ENCODE peak calls at places on chromosome X, in five cellular contexts. P is A549, L is upper lobe of left lung, E is GM12878, X is suprapubic skin. R is an unnamed sample.

GRCh38 chrX:116317409-116317808 is 119.0 kb upstream of the SLC6A14 start:
- DNase-seq in X (no peak), P (no peak), E (no peak), L (peak; percentile 78), R (no peak)

GRCh38 chrX:42846741-42847140 is 68.8 kb upstream of the PPP1R2C start:
- DNase-seq in E (no peak), X (no peak), L (no peak), P (no peak), R (no peak)

GRCh38 chrX:143788265-143788664 is 67.7 kb upstream of the SPANXN2 start:
- DNase-seq in E (no peak), L (no peak), P (peak; percentile 0), X (no peak), R (no peak)

GRCh38 chrX:40098264-40099045 is 697 bp upstream of the BCOR start:
- DNase-seq in P (peak; percentile 71), X (no peak), L (no peak), E (no peak), R (no peak)

GRCh38 chrX:56726609-56727008 is 2.4 kb upstream of the NBDY start:
- DNase-seq in X (no peak), L (no peak), P (peak; percentile 67), E (no peak), R (peak; percentile 7)

GRCh38 chrX:100591256-100592051 is 6.7 kb downstream of the TNMD start:
- DNase-seq in E (no peak), X (no peak), L (no peak), P (no peak), R (peak; percentile 5)

GRCh38 chrX:71482228-71482958 is 50.5 kb upstream of the OGT start:
- DNase-seq in E (no peak), X (no peak), L (no peak), P (no peak), R (no peak)

GRCh38 chrX:118254611-118255010 is 91.3 kb upstream of the WDR44 start:
- DNase-seq in X (no peak), P (peak; percentile 50), E (peak; percentile 23), L (peak; percentile 30), R (peak; percentile 49)

GRCh38 chrX:2552621-2553297 is 52.0 kb upstream of the DHRSX start:
- DNase-seq in L (no peak), E (no peak), P (peak; percentile 78), X (no peak), R (no peak)

GRCh38 chrX:24200133-24200532 is 50.6 kb downstream of the ZFX start:
- DNase-seq in L (no peak), P (no peak), E (no peak), X (no peak), R (no peak)

GRCh38 chrX:13666836-13667235 is 13.9 kb downstream of the TCEANC start:
- DNase-seq in L (no peak), X (no peak), E (no peak), P (no peak), R (no peak)

GRCh38 chrX:13478740-13479451 is 90.5 kb upstream of the EGFL6 start:
- DNase-seq in X (no peak), L (no peak), P (no peak), E (no peak), R (no peak)

GRCh38 chrX:107429090-107429489 is 20.4 kb upstream of the FRMPD3 start:
- DNase-seq in E (no peak), P (peak; percentile 61), L (no peak), X (no peak), R (no peak)

GRCh38 chrX:23900220-23900797 is 7.4 kb downstream of the APOO start:
- DNase-seq in L (peak; percentile 63), E (no peak), P (peak; percentile 76), X (no peak), R (no peak)

GRCh38 chrX:10121787-10122186 is 35.0 kb upstream of the CLCN4 start:
- DNase-seq in L (no peak), E (no peak), P (no peak), X (no peak), R (no peak)

GRCh38 chrX:138745215-138745614 is 33.7 kb upstream of the FGF13 start:
- DNase-seq in L (no peak), E (peak; percentile 8), X (no peak), P (peak; percentile 40), R (peak; percentile 72)

GRCh38 chrX:131271274-131271673 is 17.8 kb downstream of the IGSF1 start:
- DNase-seq in X (no peak), P (no peak), L (no peak), E (no peak), R (no peak)

GRCh38 chrX:138128025-138128671 is 562.2 kb downstream of the ZIC3 start:
- DNase-seq in P (peak; percentile 39), L (no peak), E (no peak), X (no peak), R (peak; percentile 7)

GRCh38 chrX:113274801-113275200 is 434.2 kb upstream of the AMOT start:
- DNase-seq in L (no peak), X (no peak), E (no peak), P (no peak), R (no peak)

GRCh38 chrX:11768039-11768438 is 10.0 kb downstream of the MSL3 start:
- DNase-seq in P (no peak), E (no peak), L (no peak), X (no peak), R (no peak)

GRCh38 chrX:80812176-80812575 is 2.5 kb upstream of the BRWD3 start:
- DNase-seq in X (no peak), P (peak; percentile 51), E (no peak), L (peak; percentile 33), R (peak; percentile 5)

GRCh38 chrX:120790118-120790517 is 85.5 kb downstream of the CT47B1 start:
- DNase-seq in E (peak; percentile 47), P (peak; percentile 65), X (no peak), L (no peak), R (no peak)

GRCh38 chrX:23699636-23700194 is 32.4 kb downstream of the PRDX4 start:
- DNase-seq in E (no peak), P (no peak), X (no peak), L (peak; percentile 42), R (peak; percentile 14)

GRCh38 chrX:46690818-46691217 is 68.1 kb downstream of the SLC9A7 start:
- DNase-seq in P (no peak), L (no peak), X (no peak), E (no peak), R (no peak)

GRCh38 chrX:46686003-46686645 is 72.8 kb downstream of the SLC9A7 start:
- DNase-seq in E (no peak), X (no peak), P (peak; percentile 35), L (peak; percentile 31), R (peak; percentile 34)

GRCh38 chrX:46683023-46683422 is 75.9 kb downstream of the SLC9A7 start:
- DNase-seq in P (peak; percentile 16), E (no peak), X (no peak), L (no peak), R (no peak)

GRCh38 chrX:46693149-46693548 is 65.8 kb downstream of the SLC9A7 start:
- DNase-seq in E (peak; percentile 62), L (no peak), P (no peak), X (no peak), R (no peak)

GRCh38 chrX:46687619-46688018 is 71.3 kb downstream of the SLC9A7 start:
- DNase-seq in L (no peak), X (no peak), E (no peak), P (no peak), R (no peak)
- TF ChIP-seq CTCF in L (no peak), X (no peak), E (no peak), P (no peak), R (no peak)

DNA sequence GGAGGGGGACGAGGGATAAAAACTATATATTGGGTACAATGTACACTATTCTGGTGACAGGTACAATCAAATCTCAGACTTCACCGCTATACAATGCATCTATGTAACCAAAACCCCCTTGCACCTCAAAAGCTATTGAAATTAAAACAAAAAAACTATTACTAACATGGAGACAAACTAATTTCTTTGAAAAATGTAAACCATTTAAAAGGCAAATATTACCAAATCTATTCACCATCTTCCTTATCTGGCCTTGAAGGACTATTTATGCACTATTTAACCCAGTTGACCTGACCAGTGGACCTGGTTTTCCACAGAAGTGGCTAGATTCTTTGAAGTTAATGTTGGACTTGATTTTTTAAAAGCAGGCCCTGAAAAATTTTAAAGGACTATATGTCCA is 212.3 kb upstream of the RPS6KA3 start:
- DNase-seq in L (no peak), P (no peak), X (no peak), E (no peak), R (no peak)
- TF ChIP-seq EP300 in L (no peak), P (no peak), X (no peak), E (no peak), R (no peak)

DNA sequence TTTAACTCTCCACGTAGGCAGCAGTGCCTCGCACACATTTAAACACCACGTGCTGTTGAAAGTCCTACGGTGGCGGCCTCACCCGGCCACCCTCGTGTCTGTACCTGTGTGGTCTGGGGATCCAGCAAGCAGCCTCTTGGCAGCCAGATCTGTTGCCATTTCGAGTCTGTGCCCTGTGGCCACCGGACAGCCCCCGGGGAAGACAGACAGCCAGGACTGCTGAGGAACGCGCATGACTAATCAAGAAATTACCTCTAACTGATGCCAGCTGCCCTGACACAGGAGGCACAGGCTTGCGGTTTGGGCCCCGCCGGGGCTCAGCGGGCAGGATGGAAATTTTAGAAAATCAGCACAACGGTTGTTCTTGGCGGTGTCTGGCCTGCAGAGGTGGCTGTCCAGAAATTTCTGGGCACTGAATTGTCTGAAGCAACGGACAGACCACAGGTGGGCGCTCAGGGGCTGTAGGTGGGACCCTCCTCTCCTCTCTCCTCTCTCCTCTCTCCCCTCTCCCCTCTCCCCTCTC is 15.6 kb upstream of the ASMTL start:
- DNase-seq in X (peak; percentile 73), P (peak; percentile 52), L (peak; percentile 50), E (peak; percentile 83), R (no peak)
- TF ChIP-seq CTCF in X (no peak), P (no peak), L (no peak), E (peak; percentile 32), R (no peak)

DNA sequence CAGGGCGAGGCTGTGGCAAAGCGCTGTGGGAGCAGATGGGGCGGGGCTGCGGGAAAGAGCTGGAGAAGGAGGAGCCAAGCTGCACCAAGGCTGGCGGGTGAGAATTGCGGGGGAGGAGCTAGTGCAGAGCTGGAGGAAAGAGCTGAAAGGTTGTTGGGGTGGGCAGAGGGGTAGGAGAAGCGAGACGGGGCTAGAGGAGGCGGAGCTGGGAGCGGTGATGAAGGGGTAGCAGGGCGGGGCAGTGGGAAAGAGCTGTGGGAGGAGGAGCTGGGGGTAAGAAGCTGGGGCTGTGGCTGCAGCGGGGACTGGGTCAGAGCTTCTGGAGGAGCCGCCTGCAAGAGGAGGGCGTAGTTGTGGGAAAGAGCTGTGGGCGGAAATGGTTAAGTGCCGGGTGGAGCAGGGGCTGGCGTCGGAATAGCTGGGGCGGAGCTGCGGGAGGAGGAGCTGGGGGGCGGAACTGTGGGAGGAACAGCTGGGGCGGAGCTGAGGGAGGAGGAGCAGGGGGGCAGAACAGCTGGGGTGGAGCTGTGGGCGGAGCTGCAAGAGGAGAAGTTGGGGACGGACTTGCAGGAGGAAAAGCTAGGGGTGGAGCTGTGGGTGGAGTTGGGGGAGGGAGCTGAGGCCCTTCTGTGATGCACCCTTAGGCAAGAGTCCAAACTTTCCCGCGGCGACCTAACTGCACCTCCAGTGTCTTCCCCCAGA is 1.9 kb upstream of the EOLA2 start:
- DNase-seq in E (peak; percentile 88), L (peak; percentile 96), X (peak; percentile 95), P (peak; percentile 98), R (peak; percentile 87)
- TF ChIP-seq EP300 in E (no peak), L (no peak), X (no peak), P (no peak), R (peak; percentile 21)

R was measured in tibial nerve.